ENCODE peak calls at places on chromosomes 1 and 21, in seven cellular contexts. B is SK-N-SH, M is GM12891, S is HepG2, F is K562, W is H1, N is GM12878. G is an unnamed sample.

GRCh38 chr21:34635307-34635706 is 20.4 kb upstream of the RCAN1 start:
- DNase-seq in M (no peak), W (no peak), B (no peak), F (peak), N (no peak), S (no peak), G (no peak)

GRCh38 chr1:22709891-22710687 is 550 bp upstream of the EPHB2 start:
- DNase-seq in M (no peak), S (no peak), N (no peak), F (peak), B (peak), W (no peak), G (peak)

GRCh38 chr1:202192770-202193613 is 607 bp upstream of the LGR6 start:
- DNase-seq in S (peak), W (no peak), B (peak), N (no peak), F (peak), M (peak), G (peak)

GRCh38 chr1:227920896-227921295 is 26.8 kb downstream of the WNT9A start:
- DNase-seq in F (no peak), S (no peak), B (no peak), W (no peak), M (no peak), N (no peak), G (no peak)

GRCh38 chr1:83102630-83103071 is 896.3 kb downstream of the TTLL7 start:
- DNase-seq in B (no peak), W (no peak), S (no peak), N (no peak), F (no peak), M (no peak), G (no peak)

GRCh38 chr1:99503276-99503747 is 142.6 kb upstream of the PALMD start:
- DNase-seq in M (no peak), B (no peak), S (no peak), F (peak), N (no peak), W (no peak), G (no peak)

GRCh38 chr1:60342569-60342968 is 269.0 kb upstream of the C1orf87 start:
- DNase-seq in B (no peak), N (no peak), S (no peak), F (no peak), W (no peak), M (no peak), G (no peak)

GRCh38 chr1:198491596-198491995 is 48.9 kb downstream of the ATP6V1G3 start:
- DNase-seq in W (no peak), B (no peak), N (no peak), F (no peak), M (no peak), S (no peak), G (no peak)

GRCh38 chr1:19341201-19342076 is 29.3 kb downstream of the SLC66A1 start:
- DNase-seq in F (peak), S (peak), N (no peak), M (peak), B (peak), W (peak), G (peak)

GRCh38 chr1:211566431-211567025 is 12.4 kb downstream of the SLC30A1 start:
- DNase-seq in N (peak), F (no peak), W (no peak), B (no peak), S (no peak), M (peak), G (peak)

GRCh38 chr1:211326528-211327340 is at the start of gene TRAF5:
- DNase-seq in N (no peak), B (peak), M (peak), W (no peak), S (no peak), F (peak), G (peak)

DNA sequence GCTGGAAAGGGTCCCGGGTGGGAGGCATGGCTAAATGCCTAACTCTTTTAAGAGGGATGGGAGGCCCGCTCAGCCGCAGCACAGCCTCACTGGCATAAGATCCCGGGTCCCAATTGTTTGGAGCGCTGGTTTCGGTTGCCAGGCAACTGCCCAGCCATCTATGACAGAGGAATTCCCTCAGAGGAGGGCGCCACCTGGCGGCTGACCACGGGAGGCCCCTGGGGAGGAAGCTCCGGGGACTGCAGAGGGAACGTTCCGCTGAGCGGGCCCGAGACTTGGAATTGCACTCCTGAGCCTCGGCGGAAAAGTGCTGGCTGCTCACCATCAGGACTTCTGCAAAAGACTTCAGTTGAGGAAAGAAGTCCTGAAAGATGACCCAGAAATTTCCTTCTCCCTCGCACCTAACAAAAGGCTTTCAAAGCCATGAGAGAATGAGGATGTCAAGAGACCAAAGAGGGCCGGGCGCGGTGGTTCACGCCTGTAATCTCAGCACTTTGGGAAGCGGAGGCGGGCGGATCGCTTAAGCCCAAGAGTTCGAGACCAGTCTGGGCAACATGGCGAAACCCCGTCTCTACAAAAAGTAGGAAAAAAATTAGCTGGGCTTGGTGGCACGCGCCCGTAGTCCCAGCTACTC is 1.1 kb upstream of the ELAPOR1 start:
- DNase-seq in N (peak), M (peak), F (peak), W (peak), S (peak), B (peak), G (peak)
- TF ChIP-seq TAF1 in N (no peak), M (no peak), F (no peak), W (peak), S (no peak), B (no peak), G (no peak)

GRCh38 chr1:239819075-239819474 is 272.6 kb upstream of the FMN2 start:
- DNase-seq in B (no peak), N (no peak), F (no peak), M (no peak), S (no peak), W (no peak), G (no peak)
- TF ChIP-seq TAF1 in B (no peak), N (no peak), F (no peak), M (no peak), S (no peak), W (no peak), G (no peak)

DNA sequence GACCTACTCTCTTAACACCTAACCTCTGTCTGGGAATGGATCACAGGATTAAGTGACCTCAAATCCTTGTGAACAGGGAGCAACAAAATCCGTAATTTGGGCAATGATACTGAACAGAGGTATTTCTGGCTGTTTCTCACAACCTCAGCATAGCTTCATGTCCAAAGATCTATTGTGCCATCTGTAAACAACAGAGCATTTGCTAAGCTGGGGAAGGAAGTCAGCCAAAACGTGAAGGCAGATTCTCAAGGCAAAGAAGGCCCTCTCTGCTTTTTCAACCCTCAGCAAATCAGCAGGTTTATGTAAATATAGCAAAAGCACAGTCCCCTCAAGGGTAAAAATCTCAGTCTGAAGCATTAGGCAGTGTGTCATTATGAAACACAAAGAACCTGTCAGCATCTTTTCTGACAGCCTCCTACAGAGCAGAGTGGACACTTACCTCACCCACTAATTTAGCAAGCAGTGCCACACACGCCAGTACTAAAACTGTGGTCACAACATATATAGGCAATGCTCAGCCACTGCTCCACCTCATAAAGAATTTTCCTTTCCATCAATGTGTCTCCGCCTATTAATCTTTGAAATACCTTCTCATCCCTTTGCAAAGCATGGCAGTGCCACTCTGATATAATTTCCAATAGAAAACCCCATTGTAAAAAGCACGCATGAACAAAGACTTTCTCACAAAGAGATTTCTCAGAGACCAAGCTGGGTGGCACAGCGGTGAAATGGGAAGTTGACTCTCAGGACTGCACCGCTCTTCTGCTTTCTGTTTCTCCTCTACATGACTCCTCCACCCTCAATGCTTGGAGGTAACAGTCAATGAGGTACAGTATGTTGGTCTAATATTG is 188.0 kb downstream of the RERE start:
- DNase-seq in F (no peak), M (peak), N (peak), W (no peak), B (no peak), S (peak), G (peak)
- TF ChIP-seq TAF1 in F (no peak), M (peak), N (peak), W (no peak), B (no peak), S (no peak), G (no peak)

GRCh38 chr1:219550171-219550570 is 62.7 kb downstream of the ZC3H11B start:
- DNase-seq in S (no peak), N (no peak), M (no peak), B (no peak), W (no peak), F (no peak), G (no peak)

GRCh38 chr1:219555802-219556201 is 57.1 kb downstream of the ZC3H11B start:
- DNase-seq in N (no peak), F (no peak), B (no peak), W (no peak), S (no peak), M (no peak), G (no peak)

GRCh38 chr1:219554109-219554508 is 58.8 kb downstream of the ZC3H11B start:
- DNase-seq in W (no peak), B (no peak), F (no peak), S (no peak), N (no peak), M (no peak), G (no peak)

GRCh38 chr1:219560856-219561255 is 52.0 kb downstream of the ZC3H11B start:
- DNase-seq in B (no peak), W (no peak), M (no peak), F (no peak), N (no peak), S (no peak), G (no peak)

DNA sequence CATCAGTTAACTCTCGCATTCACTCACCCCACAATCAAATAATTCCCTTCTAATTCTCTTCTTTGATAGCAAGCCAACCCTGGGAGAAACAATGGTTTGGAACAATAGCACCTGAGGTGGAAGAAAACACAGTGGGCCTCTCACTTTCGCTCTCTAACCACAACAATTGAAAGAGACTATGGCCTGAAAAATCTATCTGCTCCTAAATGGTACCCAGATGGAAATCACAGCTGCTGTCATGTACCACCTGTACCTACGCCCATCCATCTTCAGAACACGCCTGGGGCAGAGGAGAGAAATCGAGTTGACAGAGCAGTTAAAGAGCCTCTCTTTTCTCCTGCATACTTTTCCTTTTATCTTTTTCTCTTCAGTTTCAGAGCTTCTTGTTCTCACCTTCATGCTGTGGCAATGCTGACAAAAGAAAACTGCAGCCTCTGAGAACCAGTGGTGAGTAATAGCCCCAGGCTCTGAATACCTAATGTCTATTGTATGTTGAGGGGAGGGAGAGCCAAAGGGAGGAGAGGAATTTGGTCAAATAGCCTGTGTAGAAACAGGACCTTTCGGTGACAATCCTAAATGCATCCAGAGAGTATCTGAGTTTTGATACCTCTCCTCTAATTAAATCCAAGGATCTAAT is 57.8 kb downstream of the ZC3H11B start:
- DNase-seq in N (no peak), M (no peak), B (no peak), F (no peak), W (peak), S (no peak), G (no peak)
- TF ChIP-seq TAF1 in N (no peak), M (no peak), B (no peak), F (no peak), W (no peak), S (no peak), G (no peak)

GRCh38 chr1:72489801-72490200 is 207.5 kb upstream of the NEGR1 start:
- DNase-seq in W (no peak), S (no peak), M (no peak), N (no peak), B (no peak), F (no peak), G (no peak)
- TF ChIP-seq TAF1 in W (no peak), S (no peak), M (no peak), N (no peak), B (no peak), F (no peak), G (no peak)

GRCh38 chr1:194843077-194843476 is 1656.7 kb upstream of the B3GALT2 start:
- DNase-seq in F (no peak), M (no peak), W (no peak), B (no peak), S (no peak), N (no peak), G (no peak)
- TF ChIP-seq TAF1 in F (no peak), M (no peak), W (no peak), B (no peak), S (no peak), N (no peak), G (no peak)

DNA sequence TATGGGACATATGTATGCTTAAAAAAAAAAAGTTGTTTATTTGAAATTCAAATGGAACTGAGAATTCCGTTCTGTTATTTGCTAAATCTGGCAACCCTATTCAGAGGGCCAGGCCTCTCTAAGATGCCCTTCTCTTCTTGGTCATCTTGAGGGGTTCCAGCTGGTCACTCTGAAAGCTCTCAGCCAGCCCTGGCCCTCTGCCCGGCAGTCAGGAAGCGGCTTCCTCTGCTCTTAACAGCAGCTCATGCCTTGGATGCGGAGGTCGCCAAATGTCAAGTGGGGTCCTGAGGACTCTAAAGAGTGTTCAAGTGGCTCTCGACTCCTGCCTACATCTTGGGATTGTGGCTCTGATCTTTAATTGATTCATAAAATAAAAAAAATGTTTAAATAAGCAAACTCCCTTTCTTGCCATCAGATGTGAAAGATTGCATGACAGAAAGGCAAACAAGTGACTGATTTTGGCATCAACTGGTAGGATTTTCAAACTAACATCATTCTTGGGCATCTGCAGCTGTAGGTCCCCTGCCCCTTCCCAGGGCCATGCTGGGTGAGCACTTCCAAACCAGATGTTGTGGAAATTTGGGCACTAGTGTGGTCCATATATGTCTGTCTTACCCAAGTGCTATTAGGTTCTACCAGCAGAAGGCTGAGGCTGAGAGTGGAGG is 130.8 kb downstream of the PRDM2 start:
- DNase-seq in S (no peak), M (no peak), B (peak), N (no peak), F (no peak), W (no peak), G (no peak)
- TF ChIP-seq TAF1 in S (no peak), M (no peak), B (no peak), N (no peak), F (no peak), W (no peak), G (no peak)

DNA sequence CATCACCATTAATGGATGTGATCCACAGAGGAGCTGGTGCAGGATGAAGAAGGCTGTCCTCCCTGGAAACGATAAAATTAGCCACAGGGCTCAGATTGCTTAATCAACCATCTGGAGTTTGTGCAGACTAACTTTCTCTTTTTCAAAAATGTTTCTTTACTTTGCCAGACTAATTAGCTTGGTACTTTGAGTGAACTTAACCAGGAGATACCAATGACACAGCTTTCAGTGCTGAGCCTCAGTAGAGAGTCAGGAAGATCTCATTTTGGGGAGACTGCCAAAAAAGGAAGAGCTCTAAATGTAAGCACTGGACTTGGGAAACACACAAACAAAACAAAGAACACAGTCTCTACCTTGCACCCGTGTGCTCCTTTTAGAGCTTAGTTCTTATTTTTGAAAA is 248.1 kb upstream of the DEPDC1 start:
- DNase-seq in F (no peak), N (no peak), W (no peak), B (no peak), M (no peak), S (no peak), G (no peak)
- TF ChIP-seq TAF1 in F (no peak), N (no peak), W (no peak), B (no peak), M (no peak), S (no peak), G (no peak)

GRCh38 chr1:109048335-109048734 is 6.4 kb upstream of the WDR47 start:
- DNase-seq in M (no peak), W (no peak), N (no peak), S (no peak), F (no peak), B (no peak), G (no peak)
- TF ChIP-seq TAF1 in M (no peak), W (no peak), N (no peak), S (no peak), F (no peak), B (no peak), G (no peak)

G was measured in GM12892.